ENCODE peak calls at places on chromosomes 5 and 9, in five cellular contexts. T is upper lobe of right lung, L is fibroblast of lung, A is body of pancreas, J is lung. Z is an unnamed sample.

GRCh38 chr5:170795154-170795553 is 11.6 kb downstream of the GABRP start:
- DNase-seq in T (no peak), L (no peak), A (no peak), J (no peak), Z (no peak)

GRCh38 chr5:80885698-80886000 is 74.5 kb upstream of the RASGRF2 start:
- DNase-seq in T (no peak), L (no peak), A (no peak), J (no peak), Z (no peak)

GRCh38 chr5:117638581-117638980 is 1064.0 kb upstream of the SEMA6A start:
- DNase-seq in T (no peak), L (no peak), A (no peak), J (no peak), Z (no peak)

GRCh38 chr9:108620767-108621166 is 235.0 kb downstream of the ACTL7B start:
- DNase-seq in T (no peak), L (peak; percentile 2), A (no peak), J (no peak), Z (no peak)

GRCh38 chr9:99954841-99955240 is 48.4 kb downstream of the STX17 start:
- DNase-seq in T (no peak), L (no peak), A (no peak), J (no peak), Z (no peak)

GRCh38 chr5:175381116-175381515 is 62.9 kb downstream of the DRD1 start:
- DNase-seq in T (no peak), L (no peak), A (no peak), J (no peak), Z (no peak)

GRCh38 chr5:74017786-74018211 is 391.8 kb downstream of the ARHGEF28 start:
- DNase-seq in T (no peak), L (peak; percentile 9), A (peak; percentile 22), J (no peak), Z (no peak)

GRCh38 chr5:55220433-55221185 is 6.5 kb downstream of the MCIDAS start:
- DNase-seq in T (no peak), L (no peak), A (peak; percentile 21), J (no peak), Z (no peak)

GRCh38 chr5:181195249-181195761 is 9.7 kb downstream of the TRIM7 start:
- DNase-seq in T (no peak), L (no peak), A (no peak), J (no peak), Z (no peak)

GRCh38 chr5:73617510-73618279 is 8.3 kb upstream of the ARHGEF28 start:
- DNase-seq in T (no peak), L (no peak), A (no peak), J (no peak), Z (no peak)

GRCh38 chr9:28264368-28264767 is 691.1 kb upstream of the C9orf72 start:
- DNase-seq in T (no peak), L (peak; percentile 50), A (no peak), J (no peak), Z (no peak)

GRCh38 chr9:103335461-103335860 is 340.3 kb downstream of the CYLC2 start:
- DNase-seq in T (no peak), L (no peak), A (no peak), J (no peak), Z (no peak)

GRCh38 chr9:98521141-98521540 is 187.6 kb downstream of the GABBR2 start:
- DNase-seq in T (no peak), L (peak; percentile 62), A (no peak), J (peak; percentile 15), Z (no peak)

GRCh38 chr5:109656829-109657228 is 32.9 kb upstream of the MAN2A1 start:
- DNase-seq in T (no peak), L (peak; percentile 50), A (peak; percentile 28), J (peak; percentile 45), Z (peak; percentile 30)

GRCh38 chr9:112891521-112891920 is 845 bp upstream of the SLC46A2 start:
- DNase-seq in T (no peak), L (no peak), A (no peak), J (no peak), Z (no peak)

GRCh38 chr5:150641006-150641570 is 628 bp downstream of the SYNPO start:
- DNase-seq in T (no peak), L (peak; percentile 49), A (no peak), J (peak; percentile 58), Z (no peak)

GRCh38 chr5:74576941-74577456 is 63.5 kb downstream of the ENC1 start:
- DNase-seq in T (no peak), L (peak; percentile 51), A (no peak), J (no peak), Z (no peak)

GRCh38 chr5:37043693-37044092 is 167.1 kb downstream of the NIPBL start:
- DNase-seq in T (no peak), L (no peak), A (no peak), J (no peak), Z (no peak)

GRCh38 chr5:123705741-123706140 is 193.8 kb downstream of the CSNK1G3 start:
- DNase-seq in T (no peak), L (peak; percentile 75), A (no peak), J (no peak), Z (no peak)

GRCh38 chr5:179731791-179732411 is 721 bp upstream of the MAML1 start:
- DNase-seq in T (peak; percentile 68), L (peak; percentile 91), A (no peak), J (peak; percentile 32), Z (no peak)

GRCh38 chr9:106072421-106072820 is 378.1 kb downstream of the TMEM38B start:
- DNase-seq in T (no peak), L (no peak), A (no peak), J (no peak), Z (no peak)

GRCh38 chr5:91126448-91126847 is 256.7 kb downstream of the ARRDC3 start:
- DNase-seq in T (no peak), L (peak; percentile 93), A (no peak), J (no peak), Z (no peak)

GRCh38 chr9:110213413-110214044 is 5.6 kb upstream of the C9orf152 start:
- DNase-seq in T (no peak), L (no peak), A (peak; percentile 72), J (no peak), Z (no peak)

GRCh38 chr5:122112733-122113558 is 16.4 kb upstream of the ZNF474 start:
- DNase-seq in T (no peak), L (no peak), A (no peak), J (no peak), Z (no peak)

GRCh38 chr9:114911167-114911821 is 19.1 kb downstream of the TNFSF8 start:
- DNase-seq in T (no peak), L (peak; percentile 60), A (no peak), J (no peak), Z (no peak)

GRCh38 chr9:36431078-36431477 is 31.0 kb upstream of the RNF38 start:
- DNase-seq in T (no peak), L (no peak), A (no peak), J (no peak), Z (no peak)

GRCh38 chr9:1042466-1042865 is 7.7 kb upstream of the DMRT2 start:
- DNase-seq in T (no peak), L (no peak), A (no peak), J (no peak), Z (no peak)

DNA sequence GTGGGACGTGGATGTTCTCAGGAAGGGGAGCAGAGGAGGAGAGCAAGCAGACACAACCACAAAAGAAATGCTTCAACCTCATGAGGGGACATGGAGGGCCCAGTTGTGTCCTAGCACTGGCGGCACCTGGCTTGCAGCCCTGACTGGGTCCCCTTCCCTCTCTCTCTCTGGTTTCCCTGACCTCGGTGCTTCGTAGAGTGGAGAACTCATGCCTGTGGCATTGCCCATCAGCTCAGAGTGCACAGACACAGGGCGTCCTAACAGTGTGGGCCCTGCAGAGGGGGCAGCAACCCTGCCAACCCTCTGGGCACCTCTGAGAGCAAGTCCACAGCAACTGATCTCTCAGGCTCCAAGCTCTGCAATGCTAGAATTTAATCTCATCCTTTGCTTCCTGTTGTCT is 140.6 kb downstream of the BARX1 start:
- DNase-seq in T (peak; percentile 53), L (no peak), A (peak; percentile 7), J (peak; percentile 25), Z (no peak)
- TF ChIP-seq CTCF in T (no peak), L (peak; percentile 23), A (no peak), J (no peak), Z (no peak)

GRCh38 chr9:126564128-126564527 is 49.6 kb upstream of the LMX1B start:
- DNase-seq in T (no peak), L (no peak), A (no peak), J (no peak), Z (no peak)
- H3K4me1 ChIP-seq in T (no peaks in the 10 kb centered on the region), L (no peaks in the 10 kb centered on the region), A (no peaks in the 10 kb centered on the region), J (no peaks in the 10 kb centered on the region), Z (no peaks in the 10 kb centered on the region)

GRCh38 chr5:10303201-10303600 is 4.5 kb downstream of the CMBL start:
- DNase-seq in T (no peak), L (no peak), A (no peak), J (no peak), Z (no peak)

GRCh38 chr5:10303699-10304170 is 4.0 kb downstream of the CMBL start:
- DNase-seq in T (no peak), L (no peak), A (no peak), J (no peak), Z (no peak)

GRCh38 chr5:10306114-10306513 is 1.6 kb downstream of the CMBL start:
- DNase-seq in T (no peak), L (no peak), A (no peak), J (no peak), Z (no peak)

GRCh38 chr5:10306806-10307205 is 896 bp downstream of the CMBL start:
- DNase-seq in T (no peak), L (no peak), A (no peak), J (no peak), Z (peak; percentile 57)

GRCh38 chr5:10304932-10305331 is 2.8 kb downstream of the CMBL start:
- DNase-seq in T (no peak), L (no peak), A (no peak), J (no peak), Z (peak; percentile 59)
- TF ChIP-seq CTCF in T (no peak), L (no peak), A (no peak), J (no peak), Z (peak; percentile 37)

GRCh38 chr5:176798094-176798876 is 12.1 kb upstream of the UNC5A start:
- DNase-seq in T (no peak), L (no peak), A (no peak), J (no peak), Z (no peak)

GRCh38 chr5:176796970-176797369 is 13.4 kb upstream of the UNC5A start:
- DNase-seq in T (no peak), L (no peak), A (no peak), J (no peak), Z (no peak)

GRCh38 chr5:176798949-176799348 is 11.4 kb upstream of the UNC5A start:
- DNase-seq in T (no peak), L (no peak), A (no peak), J (no peak), Z (no peak)

GRCh38 chr5:176796411-176796810 is 13.9 kb upstream of the UNC5A start:
- DNase-seq in T (no peak), L (no peak), A (no peak), J (no peak), Z (no peak)

DNA sequence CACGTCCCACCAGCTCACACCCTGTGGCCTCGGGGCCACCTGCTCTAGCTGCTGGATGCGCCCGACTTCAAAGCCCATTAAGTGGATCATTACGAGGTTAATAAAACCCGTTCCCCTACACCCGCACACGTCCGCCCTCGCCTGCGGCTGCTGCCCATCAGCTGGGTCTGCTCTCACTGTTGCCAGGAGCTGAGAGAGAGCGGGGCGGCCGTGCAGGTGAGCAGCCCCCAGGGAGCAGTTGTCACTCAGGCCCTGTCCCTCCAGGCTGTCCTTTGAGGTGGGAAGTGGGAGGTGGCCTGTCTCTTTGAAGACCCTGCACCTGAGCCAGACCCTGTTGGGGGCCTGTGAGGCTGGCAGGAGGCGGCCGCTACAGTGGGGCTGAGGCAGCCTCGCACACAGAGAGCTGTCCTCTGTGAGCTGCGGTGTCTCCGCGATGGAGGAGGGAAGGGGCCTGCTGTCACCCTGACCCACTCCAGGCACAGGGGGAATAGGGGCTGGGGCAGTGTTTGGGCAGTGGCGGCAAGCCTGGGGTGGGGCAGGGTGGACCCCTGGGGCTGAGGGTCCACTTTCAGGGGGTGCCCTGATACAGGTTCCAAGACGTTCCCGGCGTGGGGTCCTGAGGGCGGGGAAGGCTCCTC is 12.8 kb upstream of the UNC5A start:
- DNase-seq in T (no peak), L (no peak), A (no peak), J (no peak), Z (no peak)
- H3K4me1 ChIP-seq in T (no peaks in the 10 kb centered on the region), L (no peaks in the 10 kb centered on the region), A (no peaks in the 10 kb centered on the region), J (no peaks in the 10 kb centered on the region), Z (no peaks in the 10 kb centered on the region)